ENCODE peak calls at places on chromosome 21, in four cellular contexts. I is PC-3; W is CD8-positive, alpha-beta T cell; Q is GM23338. H is an unnamed sample.

GRCh38 chr21:42161957-42162681 is 56.8 kb upstream of the ABCG1 start:
- DNase-seq in I (peak; percentile 25), W (peak; percentile 37), Q (peak; percentile 36), H (peak; percentile 9)

GRCh38 chr21:28561772-28562171 is 430.9 kb downstream of the LTN1 start:
- DNase-seq in I (no peak), W (no peak), Q (no peak), H (no peak)

GRCh38 chr21:41431788-41432548 is 5.9 kb downstream of the MX1 start:
- DNase-seq in I (no peak), W (no peak), Q (no peak), H (peak; percentile 80)

GRCh38 chr21:25872271-25872670 is 137.5 kb downstream of the GABPA start:
- DNase-seq in I (no peak), W (no peak), Q (peak; percentile 60), H (no peak)

GRCh38 chr21:42839271-42840231 is 39.8 kb downstream of the WDR4 start:
- DNase-seq in I (no peak), W (no peak), Q (no peak), H (no peak)

GRCh38 chr21:43196789-43197188 is 28.0 kb downstream of the CRYAA start:
- DNase-seq in I (peak; percentile 75), W (no peak), Q (no peak), H (no peak)

GRCh38 chr21:43864806-43865470 is at the start of gene AGPAT3:
- DNase-seq in I (peak; percentile 15), W (no peak), Q (peak; percentile 51), H (peak; percentile 78)

GRCh38 chr21:34946385-34947121 is 102.5 kb downstream of the RUNX1 start:
- DNase-seq in I (no peak), W (no peak), Q (no peak), H (no peak)

GRCh38 chr21:46661211-46661625 is 25.7 kb downstream of the PRMT2 start:
- DNase-seq in I (no peak), W (no peak), Q (peak; percentile 89), H (peak; percentile 88)

GRCh38 chr21:44870748-44871495 is 2.6 kb downstream of the PTTG1IP start:
- DNase-seq in I (peak; percentile 78), W (peak; percentile 53), Q (no peak), H (no peak)

GRCh38 chr21:27132270-27132669 is 165.4 kb upstream of the ADAMTS5 start:
- DNase-seq in I (no peak), W (no peak), Q (no peak), H (no peak)

GRCh38 chr21:17343055-17343454 is 169.8 kb upstream of the CXADR start:
- DNase-seq in I (peak; percentile 17), W (no peak), Q (peak; percentile 61), H (no peak)

GRCh38 chr21:44043613-44044012 is 31.5 kb downstream of the TRAPPC10 start:
- DNase-seq in I (no peak), W (no peak), Q (no peak), H (no peak)

GRCh38 chr21:28771790-28772501 is 220.7 kb downstream of the LTN1 start:
- DNase-seq in I (peak; percentile 65), W (no peak), Q (no peak), H (no peak)

GRCh38 chr21:27060190-27060589 is 93.3 kb upstream of the ADAMTS5 start:
- DNase-seq in I (no peak), W (no peak), Q (no peak), H (no peak)

GRCh38 chr21:45644041-45644906 is 749 bp downstream of the PCBP3 start:
- DNase-seq in I (peak; percentile 15), W (no peak), Q (peak; percentile 26), H (no peak)

GRCh38 chr21:29104239-29104708 is 26.2 kb upstream of the MAP3K7CL start:
- DNase-seq in I (no peak), W (no peak), Q (no peak), H (peak; percentile 19)

GRCh38 chr21:46118305-46118870 is 20.5 kb downstream of the COL6A2 start:
- DNase-seq in I (no peak), W (no peak), Q (no peak), H (no peak)

GRCh38 chr21:46411236-46411635 is 47.5 kb upstream of the DIP2A start:
- DNase-seq in I (no peak), W (no peak), Q (no peak), H (no peak)

GRCh38 chr21:44708213-44708865 is 3.0 kb downstream of the TSPEAR start:
- DNase-seq in I (no peak), W (peak; percentile 8), Q (peak; percentile 79), H (no peak)

GRCh38 chr21:29637553-29637952 is 302.2 kb downstream of the GRIK1 start:
- DNase-seq in I (no peak), W (no peak), Q (no peak), H (no peak)

GRCh38 chr21:42741056-42741455 is 87.6 kb downstream of the PDE9A start:
- DNase-seq in I (no peak), W (no peak), Q (no peak), H (no peak)

GRCh38 chr21:17590443-17590842 is 22.3 kb downstream of the BTG3 start:
- DNase-seq in I (no peak), W (no peak), Q (no peak), H (no peak)

GRCh38 chr21:42039911-42040351 is 29.8 kb upstream of the ZBTB21 start:
- DNase-seq in I (no peak), W (no peak), Q (no peak), H (no peak)

GRCh38 chr21:19969156-19969555 is 1029.1 kb upstream of the NCAM2 start:
- DNase-seq in I (no peak), W (no peak), Q (no peak), H (no peak)

GRCh38 chr21:15514073-15514946 is 215.5 kb upstream of the USP25 start:
- DNase-seq in I (no peak), W (peak; percentile 65), Q (no peak), H (peak; percentile 53)

GRCh38 chr21:45142469-45142868 is 68.1 kb downstream of the ADARB1 start:
- DNase-seq in I (no peak), W (no peak), Q (no peak), H (no peak)

GRCh38 chr21:43333301-43334062 is 93.4 kb downstream of the SIK1 start:
- DNase-seq in I (peak; percentile 95), W (no peak), Q (peak; percentile 63), H (no peak)

GRCh38 chr21:14762734-14763694 is 216.9 kb upstream of the SAMSN1 start:
- DNase-seq in I (no peak), W (no peak), Q (no peak), H (peak; percentile 51)

GRCh38 chr21:14862794-14863720 is 201.7 kb downstream of the NRIP1 start:
- DNase-seq in I (peak; percentile 49), W (no peak), Q (peak; percentile 58), H (no peak)

GRCh38 chr21:35138665-35139381 is 89.7 kb upstream of the RUNX1 start:
- DNase-seq in I (peak; percentile 94), W (peak; percentile 45), Q (peak; percentile 8), H (peak; percentile 52)

GRCh38 chr21:45588086-45588825 is 46.0 kb upstream of the SLC19A1 start:
- DNase-seq in I (no peak), W (no peak), Q (no peak), H (no peak)

GRCh38 chr21:41536076-41536826 is 28.3 kb upstream of the TMPRSS2 start:
- DNase-seq in I (peak; percentile 91), W (no peak), Q (no peak), H (no peak)

DNA sequence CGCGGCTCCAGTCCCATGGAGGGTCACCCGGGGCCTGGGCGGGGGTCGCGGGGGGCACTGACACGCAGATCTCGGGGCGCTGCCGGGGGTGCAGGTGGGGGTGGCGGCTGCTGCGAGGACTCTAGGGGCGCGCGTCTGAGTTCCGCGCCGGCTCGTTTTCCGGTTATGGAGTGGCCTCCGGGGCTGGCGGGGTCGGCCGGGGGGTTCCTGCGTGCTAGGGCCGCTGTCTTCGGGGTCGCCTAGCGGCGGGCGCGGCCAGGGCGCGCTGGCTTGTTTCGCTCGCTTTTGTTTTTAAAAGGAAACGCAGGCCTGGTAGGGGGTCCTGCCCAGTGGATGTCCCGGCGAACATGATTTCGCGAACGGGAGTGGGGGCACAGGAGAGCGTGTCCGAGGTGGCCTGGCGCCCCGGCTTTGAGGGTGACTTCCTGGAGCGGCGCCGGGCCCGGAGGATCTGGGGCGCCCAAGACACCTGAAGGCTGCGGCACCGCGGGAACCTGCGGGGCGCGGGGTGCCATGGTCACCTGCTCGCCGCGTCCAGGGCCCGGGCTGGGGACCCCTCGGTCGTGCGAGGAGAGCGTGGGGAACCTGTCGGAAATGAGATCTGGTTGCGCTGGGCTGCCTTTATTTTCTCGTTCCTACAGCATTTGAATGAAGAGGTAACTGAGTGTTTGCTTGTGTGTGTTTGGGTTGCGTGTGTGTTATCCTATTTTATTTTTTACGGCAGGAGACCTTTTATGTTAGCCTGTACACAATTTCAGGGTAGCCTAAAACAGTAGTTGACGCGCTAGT is 618 bp downstream of the ETS2 start:
- DNase-seq in I (no peak), W (peak; percentile 24), Q (peak; percentile 54), H (peak; percentile 62)
- TF ChIP-seq CTCF in I (no peak), W (no peak), Q (no peak), H (no peak)

GRCh38 chr21:23131177-23131576 is 2133.0 kb downstream of the NCAM2 start:
- DNase-seq in I (peak; percentile 45), W (no peak), Q (peak; percentile 11), H (no peak)
- TF ChIP-seq CTCF in I (peak; percentile 67), W (no peak), Q (peak; percentile 52), H (no peak)

DNA sequence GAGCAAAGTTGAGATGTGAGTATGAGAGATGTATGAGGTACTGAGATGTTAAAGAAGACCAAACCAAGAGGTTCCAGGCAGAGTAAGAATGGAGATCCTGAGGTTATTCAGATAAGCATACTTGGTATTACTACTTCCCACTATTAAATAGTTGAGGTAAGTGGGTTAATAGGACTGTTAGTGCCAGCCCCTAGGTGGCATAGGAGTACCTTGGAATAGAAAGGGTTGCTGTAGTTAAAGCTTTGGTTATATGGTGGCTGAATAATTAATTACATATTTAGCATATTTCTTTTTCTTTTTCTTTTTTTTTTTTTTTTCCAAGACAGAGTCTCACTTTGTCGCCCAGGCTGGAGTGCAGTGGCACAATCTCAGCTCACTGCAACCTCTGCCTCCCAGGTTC is 397.9 kb upstream of the TMPRSS15 start:
- DNase-seq in I (peak; percentile 71), W (no peak), Q (peak; percentile 48), H (no peak)
- TF ChIP-seq CTCF in I (peak; percentile 67), W (no peak), Q (peak; percentile 53), H (no peak)

GRCh38 chr21:33481314-33481943 is 1.7 kb upstream of the TMEM50B start:
- DNase-seq in I (no peak), W (no peak), Q (no peak), H (no peak)
- TF ChIP-seq CTCF in I (no peak), W (no peak), Q (no peak), H (no peak)

DNA sequence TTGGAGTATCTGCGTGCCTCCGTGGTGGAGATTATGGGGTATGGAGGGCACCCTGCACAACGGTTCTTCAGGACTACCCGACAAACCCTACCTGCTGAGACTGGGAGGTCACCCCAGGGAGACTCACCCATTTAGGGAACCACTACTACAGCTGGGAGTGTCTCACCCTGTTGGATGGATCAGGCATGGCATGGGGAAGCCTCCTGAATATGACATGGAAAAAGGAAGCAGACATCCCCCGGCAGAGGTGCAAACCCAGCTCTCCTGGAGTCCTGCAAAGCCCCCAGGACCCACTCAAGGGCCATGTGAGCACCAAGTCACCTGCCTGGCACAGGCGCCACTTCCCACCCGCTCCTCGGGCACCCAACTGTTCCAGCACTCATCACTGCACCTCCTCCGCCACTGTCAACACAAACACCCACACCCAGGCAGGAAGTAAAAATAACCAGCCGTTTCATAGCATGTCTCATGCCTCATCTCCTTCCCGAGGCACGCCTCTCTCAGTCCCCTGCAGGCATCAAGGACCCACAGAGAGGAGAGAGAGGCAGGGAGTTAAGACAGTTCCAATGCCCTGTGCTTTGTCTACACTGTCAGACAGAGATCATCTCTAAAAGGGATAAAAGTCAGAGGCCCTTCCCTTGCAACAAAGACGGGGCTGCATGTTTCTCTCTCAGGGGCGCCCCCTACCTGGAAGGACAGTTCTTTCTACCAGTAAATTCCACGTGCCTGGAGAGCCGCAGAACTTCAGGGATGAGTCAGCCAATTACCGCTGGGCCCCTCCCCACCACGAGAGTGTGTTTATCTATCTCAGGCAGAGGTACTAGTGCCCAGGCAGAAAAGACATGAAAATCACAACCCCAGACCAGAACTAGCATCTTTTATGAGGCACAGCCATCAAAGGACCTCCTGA is 150.1 kb upstream of the SOD1 start:
- DNase-seq in I (peak; percentile 81), W (peak; percentile 71), Q (peak; percentile 84), H (no peak)
- TF ChIP-seq CTCF in I (peak; percentile 86), W (peak; percentile 36), Q (peak; percentile 74), H (peak; percentile 17)

H was measured in GM13977.